ENCODE peak calls at places on chromosomes 7 and 10, in ten cellular contexts. One of them, this sample, is unnamed.
A peak's percentile ranks its signal among the peaks of the same experiment; 100 is the strongest.

GRCh38 chr10:91410638-91411367 is 659 bp downstream of the HECTD2 start:
- DNase-seq in H54: peak; percentile 52
- DNase-seq in body of pancreas: no peak
- DNase-seq in heart left ventricle: peak; percentile 20
- DNase-seq in lower leg skin: no peak
- DNase-seq in A549: peak; percentile 53
- DNase-seq in GM12878: no peak
- DNase-seq in transverse colon: no peak
- DNase-seq in spleen: no peak
- DNase-seq in Peyer's patch: no peak
- DNase-seq in this sample: peak; percentile 46

GRCh38 chr10:127091354-127091753 is 105.0 kb downstream of the INSYN2A start:
- DNase-seq in transverse colon: no peak
- DNase-seq in Peyer's patch: no peak
- DNase-seq in H54: no peak
- DNase-seq in A549: no peak
- DNase-seq in heart left ventricle: no peak
- DNase-seq in spleen: no peak
- DNase-seq in lower leg skin: no peak
- DNase-seq in GM12878: no peak
- DNase-seq in body of pancreas: no peak
- DNase-seq in this sample: no peak

GRCh38 chr10:16509996-16510395 is 11.7 kb downstream of the C1QL3 start:
- DNase-seq in spleen: no peak
- DNase-seq in Peyer's patch: no peak
- DNase-seq in H54: no peak
- DNase-seq in heart left ventricle: no peak
- DNase-seq in A549: no peak
- DNase-seq in lower leg skin: no peak
- DNase-seq in body of pancreas: no peak
- DNase-seq in transverse colon: no peak
- DNase-seq in GM12878: no peak
- DNase-seq in this sample: no peak

GRCh38 chr7:158541330-158542010 is 46.2 kb downstream of the PTPRN2 start:
- DNase-seq in body of pancreas: no peak
- DNase-seq in A549: no peak
- DNase-seq in GM12878: no peak
- DNase-seq in H54: no peak
- DNase-seq in heart left ventricle: no peak
- DNase-seq in lower leg skin: no peak
- DNase-seq in transverse colon: no peak
- DNase-seq in spleen: peak; percentile 89
- DNase-seq in Peyer's patch: peak; percentile 61
- DNase-seq in this sample: no peak

GRCh38 chr10:3853547-3853989 is 68.6 kb upstream of the KLF6 start:
- DNase-seq in heart left ventricle: no peak
- DNase-seq in GM12878: no peak
- DNase-seq in spleen: no peak
- DNase-seq in A549: no peak
- DNase-seq in Peyer's patch: no peak
- DNase-seq in H54: no peak
- DNase-seq in transverse colon: peak; percentile 76
- DNase-seq in body of pancreas: peak; percentile 67
- DNase-seq in lower leg skin: no peak
- DNase-seq in this sample: no peak

GRCh38 chr7:133550811-133551210 is 297.9 kb downstream of the EXOC4 start:
- DNase-seq in spleen: no peak
- DNase-seq in body of pancreas: no peak
- DNase-seq in Peyer's patch: no peak
- DNase-seq in transverse colon: no peak
- DNase-seq in H54: no peak
- DNase-seq in A549: no peak
- DNase-seq in lower leg skin: no peak
- DNase-seq in heart left ventricle: no peak
- DNase-seq in GM12878: no peak
- DNase-seq in this sample: no peak

GRCh38 chr7:84669177-84669732 is 474.7 kb upstream of the SEMA3A start:
- DNase-seq in body of pancreas: no peak
- DNase-seq in GM12878: no peak
- DNase-seq in heart left ventricle: no peak
- DNase-seq in H54: no peak
- DNase-seq in transverse colon: no peak
- DNase-seq in Peyer's patch: no peak
- DNase-seq in A549: no peak
- DNase-seq in lower leg skin: no peak
- DNase-seq in spleen: no peak
- DNase-seq in this sample: no peak

GRCh38 chr10:124384142-124384541 is 34.6 kb downstream of the OAT start:
- DNase-seq in Peyer's patch: no peak
- DNase-seq in GM12878: no peak
- DNase-seq in A549: no peak
- DNase-seq in transverse colon: no peak
- DNase-seq in H54: no peak
- DNase-seq in body of pancreas: no peak
- DNase-seq in spleen: no peak
- DNase-seq in lower leg skin: no peak
- DNase-seq in heart left ventricle: no peak
- DNase-seq in this sample: no peak

GRCh38 chr7:149633976-149634945 is 136.7 kb upstream of the ZNF746 start:
- DNase-seq in H54: no peak
- DNase-seq in spleen: no peak
- DNase-seq in GM12878: no peak
- DNase-seq in lower leg skin: no peak
- DNase-seq in body of pancreas: no peak
- DNase-seq in heart left ventricle: no peak
- DNase-seq in A549: no peak
- DNase-seq in transverse colon: no peak
- DNase-seq in Peyer's patch: no peak
- DNase-seq in this sample: no peak

GRCh38 chr7:117297606-117298005 is 25.3 kb downstream of the WNT2 start:
- DNase-seq in heart left ventricle: no peak
- DNase-seq in A549: no peak
- DNase-seq in lower leg skin: no peak
- DNase-seq in transverse colon: no peak
- DNase-seq in GM12878: no peak
- DNase-seq in Peyer's patch: no peak
- DNase-seq in H54: no peak
- DNase-seq in body of pancreas: no peak
- DNase-seq in spleen: no peak
- DNase-seq in this sample: no peak

GRCh38 chr7:67564978-67565377 is 568.3 kb downstream of the TYW1 start:
- DNase-seq in lower leg skin: no peak
- DNase-seq in H54: no peak
- DNase-seq in heart left ventricle: no peak
- DNase-seq in A549: no peak
- DNase-seq in Peyer's patch: no peak
- DNase-seq in transverse colon: no peak
- DNase-seq in body of pancreas: peak; percentile 3
- DNase-seq in GM12878: no peak
- DNase-seq in spleen: no peak
- DNase-seq in this sample: no peak

GRCh38 chr7:31318308-31318707 is 22.2 kb downstream of the NEUROD6 start:
- DNase-seq in transverse colon: no peak
- DNase-seq in lower leg skin: no peak
- DNase-seq in GM12878: no peak
- DNase-seq in H54: no peak
- DNase-seq in body of pancreas: no peak
- DNase-seq in Peyer's patch: no peak
- DNase-seq in spleen: no peak
- DNase-seq in heart left ventricle: no peak
- DNase-seq in A549: no peak
- DNase-seq in this sample: no peak
- TF ChIP-seq POLR2A in transverse colon: no peak
- TF ChIP-seq POLR2A in lower leg skin: no peak
- TF ChIP-seq POLR2A in GM12878: no peak
- TF ChIP-seq POLR2A in H54: no peak
- TF ChIP-seq POLR2A in body of pancreas: no peak
- TF ChIP-seq POLR2A in Peyer's patch: no peak
- TF ChIP-seq POLR2A in spleen: no peak
- TF ChIP-seq POLR2A in heart left ventricle: no peak
- TF ChIP-seq POLR2A in A549: no peak
- TF ChIP-seq POLR2A in this sample: no peak

GRCh38 chr10:48363617-48364355 is 57.3 kb downstream of the MAPK8 start:
- DNase-seq in body of pancreas: peak; percentile 48
- DNase-seq in Peyer's patch: peak; percentile 48
- DNase-seq in heart left ventricle: peak; percentile 24
- DNase-seq in lower leg skin: no peak
- DNase-seq in A549: peak; percentile 28
- DNase-seq in GM12878: peak; percentile 51
- DNase-seq in spleen: no peak
- DNase-seq in transverse colon: peak; percentile 11
- DNase-seq in H54: no peak
- DNase-seq in this sample: peak; percentile 81

GRCh38 chr10:48361201-48361600 is 54.7 kb downstream of the MAPK8 start:
- DNase-seq in lower leg skin: no peak
- DNase-seq in heart left ventricle: no peak
- DNase-seq in spleen: no peak
- DNase-seq in H54: no peak
- DNase-seq in A549: no peak
- DNase-seq in Peyer's patch: no peak
- DNase-seq in body of pancreas: no peak
- DNase-seq in transverse colon: no peak
- DNase-seq in GM12878: no peak
- DNase-seq in this sample: no peak

GRCh38 chr10:48366261-48366660 is 59.8 kb downstream of the MAPK8 start:
- DNase-seq in Peyer's patch: no peak
- DNase-seq in lower leg skin: no peak
- DNase-seq in A549: no peak
- DNase-seq in H54: no peak
- DNase-seq in body of pancreas: no peak
- DNase-seq in GM12878: no peak
- DNase-seq in transverse colon: no peak
- DNase-seq in spleen: no peak
- DNase-seq in heart left ventricle: no peak
- DNase-seq in this sample: peak; percentile 5

GRCh38 chr10:48365668-48366067 is 59.2 kb downstream of the MAPK8 start:
- DNase-seq in Peyer's patch: no peak
- DNase-seq in GM12878: no peak
- DNase-seq in lower leg skin: no peak
- DNase-seq in transverse colon: no peak
- DNase-seq in spleen: no peak
- DNase-seq in body of pancreas: no peak
- DNase-seq in A549: no peak
- DNase-seq in H54: no peak
- DNase-seq in heart left ventricle: no peak
- DNase-seq in this sample: no peak

GRCh38 chr10:48364659-48365405 is 58.4 kb downstream of the MAPK8 start:
- DNase-seq in GM12878: no peak
- DNase-seq in H54: no peak
- DNase-seq in transverse colon: no peak
- DNase-seq in body of pancreas: peak; percentile 21
- DNase-seq in lower leg skin: no peak
- DNase-seq in spleen: no peak
- DNase-seq in Peyer's patch: no peak
- DNase-seq in heart left ventricle: no peak
- DNase-seq in A549: no peak
- DNase-seq in this sample: no peak
- TF ChIP-seq POLR2A in GM12878: no peak
- TF ChIP-seq POLR2A in H54: no peak
- TF ChIP-seq POLR2A in transverse colon: no peak
- TF ChIP-seq POLR2A in body of pancreas: no peak
- TF ChIP-seq POLR2A in lower leg skin: no peak
- TF ChIP-seq POLR2A in spleen: no peak
- TF ChIP-seq POLR2A in Peyer's patch: no peak
- TF ChIP-seq POLR2A in heart left ventricle: no peak
- TF ChIP-seq POLR2A in A549: no peak
- TF ChIP-seq POLR2A in this sample: no peak

DNA sequence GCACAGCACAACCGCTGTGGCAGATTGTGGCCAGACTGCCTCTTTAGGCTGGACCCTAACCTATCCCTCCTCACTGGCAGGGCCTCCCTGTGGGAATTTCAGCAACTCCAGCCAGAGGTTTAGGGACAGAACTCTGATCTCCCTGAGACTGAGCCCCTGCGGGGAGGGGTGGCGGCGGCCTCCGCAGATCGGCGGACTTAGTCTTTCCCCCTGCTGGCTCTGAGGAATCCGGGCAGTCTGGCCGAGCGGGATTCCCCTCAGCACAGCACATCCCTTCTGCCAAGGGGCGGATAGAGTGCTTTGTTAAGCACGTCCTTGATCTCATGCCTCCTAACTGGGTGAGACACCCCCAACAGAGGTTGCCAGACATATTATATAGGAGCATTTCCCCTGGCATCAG is 224.2 kb upstream of the NPY start:
- DNase-seq in Peyer's patch: no peak
- DNase-seq in lower leg skin: no peak
- DNase-seq in transverse colon: no peak
- DNase-seq in heart left ventricle: no peak
- DNase-seq in spleen: no peak
- DNase-seq in body of pancreas: no peak
- DNase-seq in H54: no peak
- DNase-seq in GM12878: no peak
- DNase-seq in A549: no peak
- DNase-seq in this sample: no peak
- TF ChIP-seq POLR2A in Peyer's patch: no peak
- TF ChIP-seq POLR2A in lower leg skin: no peak
- TF ChIP-seq POLR2A in transverse colon: no peak
- TF ChIP-seq POLR2A in heart left ventricle: no peak
- TF ChIP-seq POLR2A in spleen: no peak
- TF ChIP-seq POLR2A in body of pancreas: no peak
- TF ChIP-seq POLR2A in H54: no peak
- TF ChIP-seq POLR2A in GM12878: no peak
- TF ChIP-seq POLR2A in A549: no peak
- TF ChIP-seq POLR2A in this sample: no peak

GRCh38 chr10:22003111-22003963 is at the start of gene DNAJC1:
- DNase-seq in H54: peak; percentile 89
- DNase-seq in heart left ventricle: peak; percentile 98
- DNase-seq in Peyer's patch: peak; percentile 100
- DNase-seq in GM12878: peak; percentile 83
- DNase-seq in spleen: peak; percentile 99
- DNase-seq in lower leg skin: peak; percentile 97
- DNase-seq in body of pancreas: peak; percentile 99
- DNase-seq in transverse colon: peak; percentile 99
- DNase-seq in A549: peak; percentile 91
- DNase-seq in this sample: peak; percentile 97

GRCh38 chr10:22003964-22004281 is 393 bp upstream of the DNAJC1 start:
- DNase-seq in lower leg skin: no peak
- DNase-seq in transverse colon: no peak
- DNase-seq in A549: no peak
- DNase-seq in heart left ventricle: no peak
- DNase-seq in GM12878: no peak
- DNase-seq in spleen: no peak
- DNase-seq in Peyer's patch: no peak
- DNase-seq in H54: no peak
- DNase-seq in body of pancreas: no peak
- DNase-seq in this sample: no peak

GRCh38 chr10:22006379-22006884 is 2.9 kb upstream of the DNAJC1 start:
- DNase-seq in spleen: no peak
- DNase-seq in heart left ventricle: no peak
- DNase-seq in Peyer's patch: no peak
- DNase-seq in transverse colon: no peak
- DNase-seq in body of pancreas: no peak
- DNase-seq in lower leg skin: no peak
- DNase-seq in H54: no peak
- DNase-seq in GM12878: no peak
- DNase-seq in A549: no peak
- DNase-seq in this sample: no peak

GRCh38 chr10:22005763-22006162 is 2.2 kb upstream of the DNAJC1 start:
- DNase-seq in spleen: no peak
- DNase-seq in Peyer's patch: no peak
- DNase-seq in transverse colon: no peak
- DNase-seq in H54: no peak
- DNase-seq in GM12878: no peak
- DNase-seq in A549: no peak
- DNase-seq in body of pancreas: no peak
- DNase-seq in heart left ventricle: no peak
- DNase-seq in lower leg skin: no peak
- DNase-seq in this sample: no peak

GRCh38 chr10:22002531-22003110 is 909 bp downstream of the DNAJC1 start:
- DNase-seq in transverse colon: no peak
- DNase-seq in body of pancreas: peak; percentile 22
- DNase-seq in heart left ventricle: no peak
- DNase-seq in lower leg skin: no peak
- DNase-seq in A549: no peak
- DNase-seq in H54: no peak
- DNase-seq in GM12878: no peak
- DNase-seq in Peyer's patch: no peak
- DNase-seq in spleen: no peak
- DNase-seq in this sample: peak; percentile 51
- TF ChIP-seq POLR2A in transverse colon: no peak
- TF ChIP-seq POLR2A in body of pancreas: no peak
- TF ChIP-seq POLR2A in heart left ventricle: no peak
- TF ChIP-seq POLR2A in lower leg skin: no peak
- TF ChIP-seq POLR2A in A549: no peak
- TF ChIP-seq POLR2A in H54: no peak
- TF ChIP-seq POLR2A in GM12878: no peak
- TF ChIP-seq POLR2A in Peyer's patch: no peak
- TF ChIP-seq POLR2A in spleen: no peak
- TF ChIP-seq POLR2A in this sample: no peak